ENCODE peak calls at places on chromosomes 5 and 9, in four cellular contexts. P is cardiac muscle cell, J is BE2C, R is A549. A is an unnamed sample.
A peak's percentile ranks its signal among the peaks of the same experiment; 100 is the strongest.

GRCh38 chr9:116279230-116279629 is 125.6 kb downstream of the PAPPA start:
- DNase-seq in P (peak; percentile 37), J (no peak), R (no peak), A (peak; percentile 24)

GRCh38 chr5:30908356-30908755 is 285.1 kb upstream of the CDH6 start:
- DNase-seq in R (no peak), J (no peak), P (no peak), A (no peak)

GRCh38 chr9:81465468-81466002 is 223.8 kb downstream of the TLE1 start:
- DNase-seq in P (no peak), R (peak; percentile 14), J (no peak), A (no peak)

GRCh38 chr9:136079916-136080246 is 15.2 kb downstream of the NACC2 start:
- DNase-seq in J (peak; percentile 21), R (no peak), P (no peak), A (no peak)

GRCh38 chr5:159353661-159354252 is 23.5 kb upstream of the IL12B start:
- DNase-seq in P (no peak), R (no peak), J (no peak), A (no peak)

GRCh38 chr5:17157916-17158529 is 59.4 kb upstream of the BASP1 start:
- DNase-seq in P (no peak), R (peak; percentile 79), J (no peak), A (no peak)

GRCh38 chr9:20618361-20618799 is 3.9 kb downstream of the MLLT3 start:
- DNase-seq in J (no peak), P (no peak), R (peak; percentile 66), A (no peak)

GRCh38 chr5:6439588-6440550 is 8.8 kb upstream of the UBE2QL1 start:
- DNase-seq in R (no peak), J (no peak), P (no peak), A (no peak)

GRCh38 chr9:86280580-86280979 is 1.8 kb downstream of the ISCA1 start:
- DNase-seq in R (no peak), P (no peak), J (no peak), A (no peak)

GRCh38 chr5:61881821-61882220 is 424.2 kb upstream of the KIF2A start:
- DNase-seq in J (no peak), R (no peak), P (no peak), A (no peak)

GRCh38 chr9:121637441-121638222 is 13.8 kb upstream of the DAB2IP start:
- DNase-seq in J (peak; percentile 38), P (no peak), R (no peak), A (no peak)

GRCh38 chr9:104025945-104026344 is 68.2 kb upstream of the SMC2 start:
- DNase-seq in P (no peak), J (no peak), R (no peak), A (no peak)
- TF ChIP-seq CTCF in P (no peak), J (no peak), R (no peak), A (no peak)

DNA sequence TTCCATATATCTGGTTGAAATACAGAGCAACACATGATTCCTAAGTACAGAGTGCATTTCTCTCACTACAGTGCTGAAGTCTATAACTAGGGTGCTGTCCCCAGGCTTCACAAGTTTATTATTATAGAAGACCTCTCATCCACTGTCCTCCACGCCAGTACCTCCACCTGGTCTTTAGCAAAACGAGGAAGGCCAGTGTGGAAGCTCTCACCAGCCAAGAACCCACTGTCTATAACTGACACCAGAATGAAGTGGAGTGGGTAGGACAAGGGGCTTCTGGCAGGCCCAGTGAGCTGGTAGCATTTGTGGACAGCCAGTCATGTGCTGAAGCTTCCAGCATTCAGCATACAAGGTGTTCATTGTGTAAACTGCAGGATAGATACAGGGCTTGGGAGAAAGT is 430.7 kb downstream of the GADD45G start:
- DNase-seq in P (no peak), R (no peak), J (no peak), A (no peak)
- TF ChIP-seq CTCF in P (no peak), R (no peak), J (no peak), A (no peak)

GRCh38 chr5:177507165-177507564 is 2.5 kb downstream of the DOK3 start:
- DNase-seq in P (no peak), R (peak; percentile 66), J (no peak), A (no peak)
- TF ChIP-seq CTCF in P (no peak), R (peak; percentile 16), J (peak; percentile 38), A (peak; percentile 43)

GRCh38 chr9:112945620-112946208 is 55.0 kb upstream of the SLC46A2 start:
- DNase-seq in P (no peak), R (peak; percentile 16), J (peak; percentile 20), A (no peak)
- TF ChIP-seq CTCF in P (no peak), R (no peak), J (peak; percentile 36), A (peak; percentile 40)

GRCh38 chr5:14930486-14930885 is 58.9 kb upstream of the ANKH start:
- DNase-seq in P (no peak), R (no peak), J (no peak), A (no peak)
- TF ChIP-seq CTCF in P (no peak), R (no peak), J (no peak), A (no peak)

GRCh38 chr9:112665347-112665746 is 52.6 kb downstream of the INIP start:
- DNase-seq in R (peak; percentile 29), P (no peak), J (no peak), A (no peak)
- TF ChIP-seq CTCF in R (peak; percentile 38), P (peak; percentile 17), J (peak; percentile 33), A (no peak)

GRCh38 chr5:106843812-106844416 is 826.8 kb downstream of the EFNA5 start:
- DNase-seq in R (peak; percentile 43), J (no peak), P (no peak), A (no peak)
- TF ChIP-seq CTCF in R (peak; percentile 16), J (peak; percentile 61), P (no peak), A (peak; percentile 32)

GRCh38 chr5:153425914-153426313 is 64.6 kb upstream of the GRIA1 start:
- DNase-seq in P (peak; percentile 15), R (peak; percentile 12), J (no peak), A (no peak)
- TF ChIP-seq CTCF in P (peak; percentile 4), R (no peak), J (no peak), A (peak; percentile 35)

GRCh38 chr9:2065704-2066103 is 50.6 kb downstream of the SMARCA2 start:
- DNase-seq in R (no peak), J (no peak), P (no peak), A (no peak)

GRCh38 chr9:2066312-2067273 is 51.4 kb downstream of the SMARCA2 start:
- DNase-seq in J (no peak), R (peak; percentile 24), P (no peak), A (no peak)
- TF ChIP-seq CTCF in J (no peak), R (peak; percentile 5), P (no peak), A (no peak)

A was measured in neural crest cell.